ENCODE peak calls at places on chromosomes 12 and 14, in eight cellular contexts. T is H1, H is transverse colon, R is Peyer's patch, U is suprapubic skin, E is IMR-90, C is ovary, L is right lobe of liver. V is an unnamed sample.

GRCh38 chr12:119783787-119784186 is 93.3 kb downstream of the CIT start:
- DNase-seq in T (no peak), H (no peak), R (no peak), U (no peak), E (no peak), C (no peak), L (no peak), V (no peak)

GRCh38 chr12:104387190-104387589 is 69.6 kb upstream of the CHST11 start:
- DNase-seq in T (no peak), H (no peak), R (no peak), U (no peak), E (peak; percentile 20), C (no peak), L (no peak), V (no peak)

GRCh38 chr12:83102499-83102898 is 415.8 kb downstream of the TMTC2 start:
- DNase-seq in T (no peak), H (no peak), R (no peak), U (no peak), E (peak; percentile 38), C (no peak), L (no peak), V (no peak)

GRCh38 chr14:38553586-38553985 is 297.7 kb upstream of the CLEC14A start:
- DNase-seq in T (no peak), H (no peak), R (no peak), U (no peak), E (peak; percentile 89), C (no peak), L (no peak), V (peak; percentile 2)

GRCh38 chr12:10366875-10367274 is 23.0 kb downstream of the KLRK1 start:
- DNase-seq in T (no peak), H (no peak), R (no peak), U (no peak), E (no peak), C (no peak), L (no peak), V (no peak)

GRCh38 chr12:108313609-108314331 is 25.3 kb downstream of the CMKLR1 start:
- DNase-seq in T (no peak), H (peak; percentile 29), R (no peak), U (no peak), E (no peak), C (no peak), L (no peak), V (no peak)

GRCh38 chr12:121092034-121092433 is 40.6 kb upstream of the P2RX7 start:
- DNase-seq in T (no peak), H (no peak), R (no peak), U (no peak), E (no peak), C (no peak), L (no peak), V (no peak)

GRCh38 chr14:67232066-67232465 is 9.2 kb upstream of the PALS1 start:
- DNase-seq in T (no peak), H (no peak), R (no peak), U (no peak), E (no peak), C (no peak), L (no peak), V (no peak)

GRCh38 chr12:55996201-55996714 is 818 bp upstream of the SUOX start:
- DNase-seq in T (no peak), H (peak; percentile 67), R (peak; percentile 60), U (no peak), E (peak; percentile 62), C (peak; percentile 35), L (peak; percentile 71), V (peak; percentile 27)

GRCh38 chr12:13195848-13196301 is 651 bp upstream of the EMP1 start:
- DNase-seq in T (no peak), H (peak; percentile 61), R (no peak), U (no peak), E (peak; percentile 68), C (no peak), L (no peak), V (no peak)

GRCh38 chr12:120181991-120182631 is 12.4 kb downstream of the GCN1 start:
- DNase-seq in T (no peak), H (no peak), R (no peak), U (no peak), E (peak; percentile 74), C (no peak), L (no peak), V (peak; percentile 57)

GRCh38 chr14:95156765-95157194 is 549 bp downstream of the DICER1 start:
- DNase-seq in T (no peak), H (peak; percentile 36), R (peak; percentile 28), U (peak; percentile 67), E (peak; percentile 19), C (peak; percentile 33), L (peak; percentile 65), V (peak; percentile 25)

GRCh38 chr12:84772281-84772680 is 140.3 kb downstream of the SLC6A15 start:
- DNase-seq in T (no peak), H (no peak), R (no peak), U (no peak), E (peak; percentile 1), C (no peak), L (no peak), V (no peak)

GRCh38 chr14:105087963-105088811 is 23.0 kb upstream of the GPR132 start:
- DNase-seq in T (no peak), H (peak; percentile 31), R (peak; percentile 15), U (peak; percentile 78), E (peak; percentile 74), C (peak; percentile 80), L (peak; percentile 49), V (peak; percentile 79)

GRCh38 chr12:80912906-80913769 is 24.6 kb downstream of the LIN7A start:
- DNase-seq in T (no peak), H (no peak), R (no peak), U (no peak), E (no peak), C (no peak), L (no peak), V (no peak)

GRCh38 chr12:80909370-80909769 is 28.4 kb downstream of the LIN7A start:
- DNase-seq in T (no peak), H (no peak), R (no peak), U (no peak), E (no peak), C (no peak), L (no peak), V (no peak)
- TF ChIP-seq POLR2A in T (no peak), H (no peak), R (no peak), U (no peak), E (no peak), C (no peak), L (no peak), V (no peak)

GRCh38 chr12:89924191-89924590 is 215.6 kb upstream of the ATP2B1 start:
- DNase-seq in T (no peak), H (no peak), R (no peak), U (no peak), E (no peak), C (no peak), L (no peak), V (no peak)

GRCh38 chr12:89927226-89927698 is 218.6 kb upstream of the ATP2B1 start:
- DNase-seq in T (no peak), H (no peak), R (no peak), U (no peak), E (no peak), C (no peak), L (no peak), V (no peak)

GRCh38 chr12:89932950-89933349 is 224.3 kb upstream of the ATP2B1 start:
- DNase-seq in T (no peak), H (no peak), R (no peak), U (no peak), E (peak; percentile 47), C (no peak), L (no peak), V (no peak)

GRCh38 chr12:89933911-89934310 is 225.3 kb upstream of the ATP2B1 start:
- DNase-seq in T (no peak), H (no peak), R (no peak), U (no peak), E (peak; percentile 34), C (no peak), L (no peak), V (no peak)

DNA sequence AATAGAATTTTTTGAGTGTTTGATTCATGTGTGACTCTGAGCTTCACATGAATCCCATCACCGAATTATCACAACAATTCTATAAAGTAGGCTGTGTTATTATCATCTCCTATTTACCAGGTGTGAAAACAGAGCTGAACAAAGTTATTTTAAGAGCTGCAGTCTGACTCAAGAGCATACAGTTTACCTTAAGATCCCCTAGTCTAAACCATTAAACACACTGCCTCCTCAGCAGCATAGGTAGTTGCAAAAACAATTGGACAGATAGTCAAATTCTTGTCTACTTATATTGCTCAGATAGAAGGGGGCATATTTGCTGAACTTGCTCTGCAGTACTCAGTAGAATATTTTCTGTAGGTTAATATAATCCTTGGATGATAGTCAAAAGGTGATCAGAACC is 219.8 kb upstream of the ATP2B1 start:
- DNase-seq in T (no peak), H (no peak), R (no peak), U (no peak), E (no peak), C (no peak), L (no peak), V (no peak)
- TF ChIP-seq POLR2A in T (no peak), H (no peak), R (no peak), U (no peak), E (no peak), C (no peak), L (no peak), V (no peak)

DNA sequence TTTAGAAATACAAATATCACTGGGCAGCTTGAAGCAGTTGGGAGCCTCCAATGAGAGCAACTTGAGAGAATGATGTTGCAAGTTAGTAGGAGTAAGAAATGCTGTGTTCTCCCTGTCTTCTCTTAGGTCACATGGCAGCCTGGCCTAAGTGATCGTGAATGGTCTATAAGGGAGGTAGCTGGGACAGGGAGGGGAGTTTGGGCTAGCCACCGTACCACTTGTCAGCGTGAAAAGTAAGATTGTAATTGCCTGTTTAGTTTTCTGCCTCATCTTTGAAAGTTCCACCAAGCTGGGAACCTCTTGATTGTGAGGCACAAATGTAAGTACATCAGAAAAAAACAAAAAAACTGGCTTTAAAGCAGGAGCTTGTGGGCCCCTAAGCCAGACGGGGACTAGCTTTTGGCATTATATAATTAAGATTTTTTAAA is 36.4 kb downstream of the MDM2 start:
- DNase-seq in T (no peak), H (no peak), R (no peak), U (no peak), E (no peak), C (no peak), L (no peak), V (no peak)
- TF ChIP-seq POLR2A in T (peak; percentile 22), H (no peak), R (no peak), U (no peak), E (no peak), C (no peak), L (no peak), V (no peak)

GRCh38 chr14:64208981-64209380 is 85.2 kb downstream of the ESR2 start:
- DNase-seq in T (no peak), H (no peak), R (no peak), U (no peak), E (no peak), C (no peak), L (no peak), V (no peak)
- TF ChIP-seq POLR2A in T (no peak), H (no peak), R (no peak), U (no peak), E (no peak), C (no peak), L (no peak), V (no peak)